ENCODE peak calls at places on chromosomes 11 and 22, in six cellular contexts. P, G, B, O, T and S are unnamed samples.

GRCh38 chr11:34962034-34962433 is 45.6 kb downstream of the PDHX start:
- DNase-seq in P (no peak), G (no peak), B (no peak), O (no peak), T (no peak), S (no peak)

GRCh38 chr22:37999236-37999635 is 14.9 kb upstream of the SOX10 start:
- DNase-seq in P (no peak), G (no peak), B (no peak), O (no peak), T (no peak), S (no peak)

GRCh38 chr22:50316114-50317065 is 8.9 kb upstream of the PLXNB2 start:
- DNase-seq in P (no peak), G (no peak), B (no peak), O (no peak), T (no peak), S (no peak)

GRCh38 chr11:134037093-134037908 is 31.6 kb upstream of the JAM3 start:
- DNase-seq in P (peak), G (peak), B (peak), O (peak), T (peak), S (peak)

GRCh38 chr11:27950339-27950738 is 157.6 kb downstream of the KIF18A start:
- DNase-seq in P (no peak), G (no peak), B (no peak), O (no peak), T (no peak), S (no peak)

GRCh38 chr22:46661221-46661851 is 41.1 kb downstream of the GRAMD4 start:
- DNase-seq in P (peak), G (peak), B (peak), O (no peak), T (no peak), S (peak)

GRCh38 chr11:49995559-49995958 is 13.2 kb upstream of the OR4C12 start:
- DNase-seq in P (peak), G (peak), B (no peak), O (no peak), T (peak), S (peak)

GRCh38 chr22:41296826-41297667 is 4.3 kb upstream of the ZC3H7B start:
- DNase-seq in P (no peak), G (no peak), B (no peak), O (no peak), T (no peak), S (no peak)

GRCh38 chr11:6285019-6285418 is 25.4 kb downstream of the CCKBR start:
- DNase-seq in P (no peak), G (no peak), B (no peak), O (no peak), T (no peak), S (no peak)

GRCh38 chr11:76698321-76699043 is 27.9 kb upstream of the LRRC32 start:
- DNase-seq in P (no peak), G (peak), B (no peak), O (no peak), T (no peak), S (no peak)

GRCh38 chr11:119832536-119832935 is 103.5 kb upstream of the NECTIN1 start:
- DNase-seq in P (no peak), G (no peak), B (no peak), O (no peak), T (no peak), S (no peak)

GRCh38 chr11:64801591-64802369 is 1.2 kb downstream of the MAP4K2 start:
- DNase-seq in P (no peak), G (no peak), B (no peak), O (no peak), T (no peak), S (peak)

GRCh38 chr11:18383388-18384156 is 10.8 kb upstream of the LDHA start:
- DNase-seq in P (peak), G (peak), B (peak), O (peak), T (peak), S (peak)

GRCh38 chr11:1780700-1781592 is 17.2 kb upstream of the CTSD start:
- DNase-seq in P (no peak), G (no peak), B (no peak), O (no peak), T (no peak), S (no peak)

GRCh38 chr11:34250732-34251639 is 106.8 kb downstream of the ABTB2 start:
- DNase-seq in P (peak), G (peak), B (peak), O (no peak), T (no peak), S (peak)

GRCh38 chr11:63508009-63508408 is 2.1 kb downstream of the LGALS12 start:
- DNase-seq in P (no peak), G (peak), B (no peak), O (no peak), T (no peak), S (peak)